ENCODE peak calls at places on chromosomes 7 and 10, in eight cellular contexts. One of them, this sample, is unnamed.

GRCh38 chr10:108970016-108970415 is 953.3 kb downstream of the XPNPEP1 start:
- DNase-seq in fibroblast of gingiva: no peak
- DNase-seq in GM23248: peak
- DNase-seq in MCF 10A: peak
- DNase-seq in activated T-cell treated with anti-CD3 and anti-CD28 coated beads, Interleukin-2, amount 50 U/mL, for 24 hours: no peak
- DNase-seq in H7: peak
- DNase-seq in GM04504: no peak
- DNase-seq in uterus: no peak
- DNase-seq in this sample: no peak

GRCh38 chr10:131777921-131778320 is 122.9 kb upstream of the PPP2R2D start:
- DNase-seq in GM04504: no peak
- DNase-seq in GM23248: no peak
- DNase-seq in H7: no peak
- DNase-seq in MCF 10A: no peak
- DNase-seq in uterus: no peak
- DNase-seq in fibroblast of gingiva: no peak
- DNase-seq in activated T-cell treated with anti-CD3 and anti-CD28 coated beads, Interleukin-2, amount 50 U/mL, for 24 hours: no peak
- DNase-seq in this sample: no peak

GRCh38 chr10:126595160-126595559 is 75.3 kb downstream of the C10orf90 start:
- DNase-seq in MCF 10A: no peak
- DNase-seq in fibroblast of gingiva: no peak
- DNase-seq in uterus: no peak
- DNase-seq in H7: no peak
- DNase-seq in GM23248: no peak
- DNase-seq in GM04504: no peak
- DNase-seq in activated T-cell treated with anti-CD3 and anti-CD28 coated beads, Interleukin-2, amount 50 U/mL, for 24 hours: no peak
- DNase-seq in this sample: no peak

GRCh38 chr10:35353805-35354204 is 17.5 kb downstream of the CCNY start:
- DNase-seq in H7: no peak
- DNase-seq in MCF 10A: no peak
- DNase-seq in uterus: no peak
- DNase-seq in fibroblast of gingiva: no peak
- DNase-seq in GM04504: no peak
- DNase-seq in activated T-cell treated with anti-CD3 and anti-CD28 coated beads, Interleukin-2, amount 50 U/mL, for 24 hours: no peak
- DNase-seq in GM23248: peak
- DNase-seq in this sample: no peak

GRCh38 chr10:111087968-111088505 is 11.2 kb downstream of the ADRA2A start:
- DNase-seq in H7: no peak
- DNase-seq in fibroblast of gingiva: no peak
- DNase-seq in uterus: no peak
- DNase-seq in GM04504: no peak
- DNase-seq in GM23248: no peak
- DNase-seq in MCF 10A: no peak
- DNase-seq in activated T-cell treated with anti-CD3 and anti-CD28 coated beads, Interleukin-2, amount 50 U/mL, for 24 hours: no peak
- DNase-seq in this sample: no peak

GRCh38 chr10:30454744-30455498 is 20.9 kb downstream of the MAP3K8 start:
- DNase-seq in H7: no peak
- DNase-seq in GM04504: peak
- DNase-seq in GM23248: peak
- DNase-seq in fibroblast of gingiva: peak
- DNase-seq in MCF 10A: peak
- DNase-seq in uterus: no peak
- DNase-seq in activated T-cell treated with anti-CD3 and anti-CD28 coated beads, Interleukin-2, amount 50 U/mL, for 24 hours: no peak
- DNase-seq in this sample: no peak

GRCh38 chr7:141320287-141320686 is 230.9 kb upstream of the AGK start:
- DNase-seq in MCF 10A: peak
- DNase-seq in activated T-cell treated with anti-CD3 and anti-CD28 coated beads, Interleukin-2, amount 50 U/mL, for 24 hours: no peak
- DNase-seq in fibroblast of gingiva: no peak
- DNase-seq in uterus: no peak
- DNase-seq in GM04504: no peak
- DNase-seq in H7: no peak
- DNase-seq in GM23248: no peak
- DNase-seq in this sample: no peak

GRCh38 chr10:33669861-33670385 is 335.5 kb upstream of the NRP1 start:
- DNase-seq in H7: no peak
- DNase-seq in MCF 10A: no peak
- DNase-seq in uterus: no peak
- DNase-seq in fibroblast of gingiva: no peak
- DNase-seq in GM04504: no peak
- DNase-seq in activated T-cell treated with anti-CD3 and anti-CD28 coated beads, Interleukin-2, amount 50 U/mL, for 24 hours: no peak
- DNase-seq in GM23248: no peak
- DNase-seq in this sample: no peak

GRCh38 chr10:51162002-51162401 is 87.7 kb downstream of the PRKG1 start:
- DNase-seq in MCF 10A: no peak
- DNase-seq in uterus: no peak
- DNase-seq in GM04504: no peak
- DNase-seq in activated T-cell treated with anti-CD3 and anti-CD28 coated beads, Interleukin-2, amount 50 U/mL, for 24 hours: no peak
- DNase-seq in fibroblast of gingiva: no peak
- DNase-seq in H7: peak
- DNase-seq in GM23248: no peak
- DNase-seq in this sample: no peak

GRCh38 chr7:111735661-111736323 is 173.5 kb upstream of the IMMP2L start:
- DNase-seq in GM04504: peak
- DNase-seq in uterus: peak
- DNase-seq in fibroblast of gingiva: peak
- DNase-seq in MCF 10A: peak
- DNase-seq in GM23248: peak
- DNase-seq in H7: peak
- DNase-seq in activated T-cell treated with anti-CD3 and anti-CD28 coated beads, Interleukin-2, amount 50 U/mL, for 24 hours: peak
- DNase-seq in this sample: no peak

GRCh38 chr10:24034571-24034970 is 174.4 kb upstream of the KIAA1217 start:
- DNase-seq in activated T-cell treated with anti-CD3 and anti-CD28 coated beads, Interleukin-2, amount 50 U/mL, for 24 hours: no peak
- DNase-seq in uterus: no peak
- DNase-seq in GM04504: no peak
- DNase-seq in H7: no peak
- DNase-seq in fibroblast of gingiva: no peak
- DNase-seq in GM23248: no peak
- DNase-seq in MCF 10A: peak
- DNase-seq in this sample: no peak

GRCh38 chr7:98733036-98733435 is 116.0 kb downstream of the NPTX2 start:
- DNase-seq in fibroblast of gingiva: no peak
- DNase-seq in activated T-cell treated with anti-CD3 and anti-CD28 coated beads, Interleukin-2, amount 50 U/mL, for 24 hours: peak
- DNase-seq in H7: peak
- DNase-seq in uterus: no peak
- DNase-seq in MCF 10A: peak
- DNase-seq in GM04504: no peak
- DNase-seq in GM23248: peak
- DNase-seq in this sample: no peak

GRCh38 chr7:27966219-27966780 is 214.3 kb downstream of the JAZF1 start:
- DNase-seq in MCF 10A: no peak
- DNase-seq in activated T-cell treated with anti-CD3 and anti-CD28 coated beads, Interleukin-2, amount 50 U/mL, for 24 hours: no peak
- DNase-seq in GM23248: no peak
- DNase-seq in GM04504: no peak
- DNase-seq in fibroblast of gingiva: no peak
- DNase-seq in H7: no peak
- DNase-seq in uterus: no peak
- DNase-seq in this sample: no peak

This sample was measured in psoas muscle.